ENCODE peak calls at places on chromosomes 11 and 22, in four cellular contexts. One of them, this sample, is unnamed.

GRCh38 chr11:75554258-75555022 is 7.6 kb upstream of the SERPINH1 start:
- DNase-seq in anterior cingulate cortex: peak; percentile 94
- DNase-seq in NCI-H2081: no peak
- DNase-seq in transverse colon: peak; percentile 82
- DNase-seq in this sample: peak; percentile 92

GRCh38 chr11:2807276-2807681 is 78.3 kb downstream of the CDKN1C start:
- DNase-seq in anterior cingulate cortex: no peak
- DNase-seq in NCI-H2081: no peak
- DNase-seq in transverse colon: peak; percentile 79
- DNase-seq in this sample: no peak

GRCh38 chr22:36277482-36278291 is 24.8 kb downstream of the APOL1 start:
- DNase-seq in anterior cingulate cortex: no peak
- DNase-seq in NCI-H2081: peak; percentile 40
- DNase-seq in transverse colon: peak; percentile 68
- DNase-seq in this sample: peak; percentile 76

GRCh38 chr22:37442537-37442936 is 15.3 kb upstream of the ELFN2 start:
- DNase-seq in anterior cingulate cortex: no peak
- DNase-seq in NCI-H2081: no peak
- DNase-seq in transverse colon: no peak
- DNase-seq in this sample: peak; percentile 48

GRCh38 chr11:75147191-75147874 is 3.6 kb upstream of the SLCO2B1 start:
- DNase-seq in anterior cingulate cortex: no peak
- DNase-seq in NCI-H2081: no peak
- DNase-seq in transverse colon: no peak
- DNase-seq in this sample: no peak

GRCh38 chr22:32644252-32645100 is 157.0 kb upstream of the TIMP3 start:
- DNase-seq in anterior cingulate cortex: no peak
- DNase-seq in NCI-H2081: no peak
- DNase-seq in transverse colon: peak; percentile 50
- DNase-seq in this sample: no peak

GRCh38 chr11:124644426-124645280 is 22.0 kb downstream of the TBRG1 start:
- DNase-seq in anterior cingulate cortex: no peak
- DNase-seq in NCI-H2081: peak; percentile 53
- DNase-seq in transverse colon: peak; percentile 46
- DNase-seq in this sample: peak; percentile 20

GRCh38 chr22:19891350-19892248 is 36.9 kb upstream of the GNB1L start:
- DNase-seq in anterior cingulate cortex: no peak
- DNase-seq in NCI-H2081: peak; percentile 89
- DNase-seq in transverse colon: no peak
- DNase-seq in this sample: no peak

This sample was measured in RPMI8226.